ENCODE peak calls at places on chromosomes 4 and X, in four cellular contexts. One of them, this sample, is unnamed.

GRCh38 chr4:137536789-137537561 is 4.7 kb upstream of the PCDH18 start:
- DNase-seq in HepG2: no peak
- DNase-seq in A549: no peak
- DNase-seq in H1: no peak
- DNase-seq in this sample: no peak

GRCh38 chrX:152810403-152810802 is 20.2 kb downstream of the CETN2 start:
- DNase-seq in A549: peak
- DNase-seq in HepG2: no peak
- DNase-seq in H1: no peak
- DNase-seq in this sample: no peak

GRCh38 chr4:158856852-158857251 is 88.0 kb downstream of the FNIP2 start:
- DNase-seq in HepG2: peak
- DNase-seq in A549: peak
- DNase-seq in H1: no peak
- DNase-seq in this sample: no peak

GRCh38 chrX:21725498-21725897 is 32.4 kb downstream of the SMPX start:
- DNase-seq in A549: peak
- DNase-seq in HepG2: peak
- DNase-seq in H1: no peak
- DNase-seq in this sample: no peak

GRCh38 chr4:71258323-71258722 is 80.5 kb upstream of the SLC4A4 start:
- DNase-seq in HepG2: no peak
- DNase-seq in A549: no peak
- DNase-seq in H1: no peak
- DNase-seq in this sample: no peak

GRCh38 chr4:186724861-186725419 is 1.3 kb upstream of the FAT1 start:
- DNase-seq in HepG2: no peak
- DNase-seq in H1: no peak
- DNase-seq in A549: peak
- DNase-seq in this sample: no peak

GRCh38 chrX:16963216-16963615 is 16.8 kb downstream of the REPS2 start:
- DNase-seq in HepG2: no peak
- DNase-seq in H1: no peak
- DNase-seq in A549: no peak
- DNase-seq in this sample: no peak

GRCh38 chr4:152640058-152640921 is 39.5 kb downstream of the TMEM154 start:
- DNase-seq in A549: peak
- DNase-seq in H1: no peak
- DNase-seq in HepG2: no peak
- DNase-seq in this sample: peak

DNA sequence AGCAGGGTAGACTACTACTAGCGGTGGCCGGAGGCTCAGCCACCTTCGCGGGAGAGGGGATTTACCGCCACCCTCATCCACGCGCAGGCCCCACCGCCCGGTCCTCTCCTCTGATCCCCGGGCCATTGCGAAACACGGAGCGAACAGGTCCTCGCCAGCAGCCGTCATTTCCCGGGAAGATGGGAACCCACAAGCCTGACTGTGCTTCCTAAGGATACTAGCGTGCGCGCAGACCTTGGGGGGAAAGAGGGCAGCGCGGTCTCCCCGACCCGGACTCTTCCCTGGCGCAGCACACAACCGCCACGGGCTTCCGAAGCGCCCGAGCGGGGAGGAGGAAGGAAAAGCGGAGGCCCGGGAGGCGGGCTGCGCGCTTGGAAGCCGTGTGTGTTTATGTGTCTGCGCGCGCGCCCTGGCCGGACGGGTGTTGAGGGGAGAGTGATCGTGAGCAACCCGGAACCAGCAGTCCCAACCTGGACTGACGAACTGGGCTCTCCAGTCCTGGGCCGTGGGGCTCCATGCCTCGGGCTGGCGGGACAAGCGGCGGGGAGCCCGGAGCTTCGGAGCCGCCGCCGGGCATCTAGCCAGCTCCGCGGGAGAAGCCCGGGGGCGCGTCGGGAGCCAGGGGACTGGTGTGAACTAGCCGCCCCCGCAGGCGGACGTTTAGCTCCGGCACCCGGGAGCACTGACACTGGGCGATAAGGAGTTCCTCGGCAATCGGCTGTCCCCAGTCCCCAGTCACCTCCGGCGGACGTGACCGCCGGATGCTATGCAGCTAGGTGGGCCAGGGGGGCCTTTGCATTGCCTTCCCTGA is 74.6 kb upstream of the BCOR start:
- DNase-seq in HepG2: no peak
- DNase-seq in A549: no peak
- DNase-seq in H1: peak
- DNase-seq in this sample: peak
- TF ChIP-seq RNF2 in HepG2: no peak
- TF ChIP-seq RNF2 in A549: no peak
- TF ChIP-seq RNF2 in H1: no peak
- TF ChIP-seq RNF2 in this sample: peak

GRCh38 chr4:910366-911091 is 21.6 kb downstream of the GAK start:
- DNase-seq in H1: no peak
- DNase-seq in HepG2: no peak
- DNase-seq in A549: no peak
- DNase-seq in this sample: no peak

GRCh38 chr4:911221-911751 is 20.8 kb downstream of the GAK start:
- DNase-seq in H1: no peak
- DNase-seq in HepG2: no peak
- DNase-seq in A549: no peak
- DNase-seq in this sample: no peak

GRCh38 chr4:907691-908437 is 24.3 kb downstream of the GAK start:
- DNase-seq in A549: no peak
- DNase-seq in HepG2: no peak
- DNase-seq in H1: no peak
- DNase-seq in this sample: no peak

GRCh38 chr4:909131-909571 is 23.0 kb downstream of the GAK start:
- DNase-seq in H1: no peak
- DNase-seq in HepG2: no peak
- DNase-seq in A549: no peak
- DNase-seq in this sample: no peak

GRCh38 chr4:909821-910220 is 22.3 kb downstream of the GAK start:
- DNase-seq in A549: no peak
- DNase-seq in H1: no peak
- DNase-seq in HepG2: no peak
- DNase-seq in this sample: no peak
- TF ChIP-seq RNF2 in A549: no peak
- TF ChIP-seq RNF2 in H1: no peak
- TF ChIP-seq RNF2 in HepG2: no peak
- TF ChIP-seq RNF2 in this sample: no peak

GRCh38 chrX:43817454-43817853 is 64.8 kb downstream of the MAOB start:
- DNase-seq in HepG2: no peak
- DNase-seq in A549: no peak
- DNase-seq in H1: no peak
- DNase-seq in this sample: no peak

GRCh38 chrX:43827791-43828190 is 54.5 kb downstream of the MAOB start:
- DNase-seq in H1: no peak
- DNase-seq in A549: no peak
- DNase-seq in HepG2: no peak
- DNase-seq in this sample: no peak

GRCh38 chrX:43822015-43822414 is 60.2 kb downstream of the MAOB start:
- DNase-seq in H1: no peak
- DNase-seq in A549: no peak
- DNase-seq in HepG2: no peak
- DNase-seq in this sample: no peak
- TF ChIP-seq RNF2 in H1: no peak
- TF ChIP-seq RNF2 in A549: no peak
- TF ChIP-seq RNF2 in HepG2: no peak
- TF ChIP-seq RNF2 in this sample: no peak

DNA sequence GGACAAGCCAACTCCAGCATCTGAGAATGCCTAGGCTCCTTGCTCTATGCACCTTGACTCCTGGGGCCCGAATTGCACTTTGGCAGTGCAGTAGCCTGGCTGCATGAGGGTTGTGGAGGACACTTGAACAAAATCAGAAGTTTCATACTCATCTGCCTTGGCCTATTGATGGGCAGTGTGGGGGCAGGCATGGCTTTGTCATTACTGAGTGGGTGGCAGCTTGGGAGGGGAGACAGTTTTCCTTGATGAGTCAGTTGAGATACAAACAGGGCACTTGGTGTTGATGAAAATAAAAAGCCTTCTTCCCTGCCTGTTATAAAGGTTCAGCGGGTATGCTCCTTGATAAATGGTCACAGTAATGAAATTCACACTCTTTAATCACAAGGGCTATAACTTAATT is 126.8 kb upstream of the MAMLD1 start:
- DNase-seq in HepG2: no peak
- DNase-seq in A549: no peak
- DNase-seq in H1: peak
- DNase-seq in this sample: no peak
- TF ChIP-seq RNF2 in HepG2: no peak
- TF ChIP-seq RNF2 in A549: no peak
- TF ChIP-seq RNF2 in H1: no peak
- TF ChIP-seq RNF2 in this sample: no peak

GRCh38 chr4:89703831-89704230 is 133.1 kb downstream of the SNCA start:
- DNase-seq in HepG2: no peak
- DNase-seq in H1: no peak
- DNase-seq in A549: no peak
- DNase-seq in this sample: no peak
- TF ChIP-seq RNF2 in HepG2: no peak
- TF ChIP-seq RNF2 in H1: no peak
- TF ChIP-seq RNF2 in A549: no peak
- TF ChIP-seq RNF2 in this sample: no peak

This sample was measured in K562.